ENCODE peak calls at places on chromosome 4, in six cellular contexts. W, K, Q, X, B and G are unnamed samples.

GRCh38 chr4:532588-533317 is 33.7 kb downstream of the PIGG start:
- DNase-seq in W (no peak), K (no peak), Q (no peak), X (no peak), B (no peak), G (no peak)

GRCh38 chr4:37822220-37822619 is 4.3 kb upstream of the PGM2 start:
- DNase-seq in W (no peak), K (no peak), Q (no peak), X (no peak), B (no peak), G (no peak)

GRCh38 chr4:6873291-6873690 is 36.3 kb upstream of the TBC1D14 start:
- DNase-seq in W (no peak), K (no peak), Q (peak; percentile 5), X (no peak), B (no peak), G (no peak)

GRCh38 chr4:122798101-122798500 is 28.5 kb upstream of the FGF2 start:
- DNase-seq in W (peak; percentile 61), K (peak; percentile 11), Q (peak; percentile 96), X (peak; percentile 11), B (no peak), G (peak; percentile 70)

GRCh38 chr4:74499986-74500781 is 55.2 kb downstream of the AREG start:
- DNase-seq in W (no peak), K (no peak), Q (peak; percentile 15), X (no peak), B (no peak), G (no peak)

GRCh38 chr4:114077610-114078009 is 98.2 kb upstream of the ARSJ start:
- DNase-seq in W (no peak), K (no peak), Q (peak; percentile 90), X (no peak), B (no peak), G (peak; percentile 53)

GRCh38 chr4:149980941-149981340 is 97.3 kb upstream of the DCLK2 start:
- DNase-seq in W (peak; percentile 54), K (peak; percentile 44), Q (peak; percentile 39), X (peak; percentile 5), B (peak; percentile 39), G (peak; percentile 32)

GRCh38 chr4:2462218-2462991 is 6.5 kb upstream of the RNF4 start:
- DNase-seq in W (peak; percentile 47), K (peak; percentile 71), Q (peak; percentile 39), X (peak; percentile 32), B (peak; percentile 62), G (no peak)

GRCh38 chr4:95212692-95213091 is 336.1 kb downstream of the UNC5C start:
- DNase-seq in W (no peak), K (no peak), Q (no peak), X (no peak), B (no peak), G (no peak)

GRCh38 chr4:4327652-4328121 is 37.6 kb downstream of the ZBTB49 start:
- DNase-seq in W (peak; percentile 30), K (peak; percentile 14), Q (no peak), X (no peak), B (no peak), G (no peak)

GRCh38 chr4:154998284-154998683 is 210.2 kb upstream of the NPY2R start:
- DNase-seq in W (peak; percentile 6), K (no peak), Q (no peak), X (no peak), B (no peak), G (no peak)

GRCh38 chr4:1493540-1494287 is 87.5 kb upstream of the NKX1-1 start:
- DNase-seq in W (no peak), K (no peak), Q (no peak), X (no peak), B (no peak), G (no peak)